ENCODE peak calls at places on chromosomes 7 and 10, in nine cellular contexts. R is RCC 7860; T is stimulated activated CD8-positive, alpha-beta memory T cell treated with anti-CD3 and anti-CD28 coated beads, Interleukin-15, amount 100 ng/mL, for 4 hours; X is activated T-helper 1 cell treated with Interleukin-2 at 50 U/mL for 16 hours; M is suprapubic skin; L is stomach; Z is activated CD4-positive, alpha-beta T cell treated with anti-CD3 and anti-CD28 coated beads, Interleukin-2, amount 50 U/mL, for 24 hours; V is amniotic epithelial cell; O is body of pancreas. H is an unnamed sample.

GRCh38 chr7:130065500-130066152 is 4.7 kb upstream of the KLHDC10 start:
- DNase-seq in V (no peak), O (no peak), T (no peak), R (no peak), L (no peak), Z (no peak), M (no peak), X (no peak), H (no peak)

GRCh38 chr7:130441408-130441854 is 615 bp upstream of the CEP41 start:
- DNase-seq in T (no peak), V (no peak), L (no peak), M (no peak), O (peak), Z (no peak), X (no peak), R (no peak), H (no peak)

GRCh38 chr10:109183366-109183765 is 739.9 kb downstream of the XPNPEP1 start:
- DNase-seq in Z (no peak), O (no peak), M (no peak), L (no peak), X (no peak), R (no peak), T (no peak), V (no peak), H (no peak)

GRCh38 chr10:113222207-113222606 is 272.2 kb downstream of the TCF7L2 start:
- DNase-seq in O (no peak), V (no peak), Z (no peak), R (no peak), T (no peak), M (no peak), L (no peak), X (no peak), H (no peak)

GRCh38 chr10:12768156-12768731 is 233.3 kb downstream of the CCDC3 start:
- DNase-seq in R (peak), M (no peak), Z (no peak), L (no peak), T (no peak), O (no peak), V (peak), X (no peak), H (no peak)

GRCh38 chr10:46016811-46017210 is 13.6 kb downstream of the NCOA4 start:
- DNase-seq in R (no peak), T (no peak), M (no peak), V (no peak), Z (no peak), L (no peak), X (no peak), O (no peak), H (no peak)

GRCh38 chr10:61063035-61063434 is 119.0 kb upstream of the RHOBTB1 start:
- DNase-seq in V (no peak), R (no peak), L (no peak), X (no peak), O (no peak), M (no peak), T (no peak), Z (no peak), H (no peak)

GRCh38 chr7:81285142-81285871 is 366.5 kb upstream of the SEMA3C start:
- DNase-seq in L (no peak), T (no peak), R (peak), V (peak), M (no peak), X (no peak), Z (no peak), O (no peak), H (no peak)

GRCh38 chr7:84060760-84061261 is 133.8 kb downstream of the SEMA3A start:
- DNase-seq in Z (no peak), X (no peak), V (peak), L (no peak), R (peak), O (no peak), T (no peak), M (no peak), H (no peak)

GRCh38 chr10:30378607-30379006 is 29.5 kb upstream of the MTPAP start:
- DNase-seq in Z (no peak), T (no peak), M (no peak), V (no peak), O (no peak), X (no peak), L (no peak), R (no peak), H (no peak)

GRCh38 chr10:131901181-131901829 is 497 bp downstream of the PPP2R2D start:
- DNase-seq in T (no peak), M (peak), X (peak), R (no peak), Z (no peak), V (no peak), L (peak), O (peak), H (no peak)

GRCh38 chr10:44968101-44968886 is 8.7 kb downstream of the RASSF4 start:
- DNase-seq in O (no peak), M (peak), X (no peak), R (no peak), L (no peak), V (peak), T (no peak), Z (no peak), H (peak)

GRCh38 chr7:156650042-156650441 is 9.5 kb downstream of the RNF32 start:
- DNase-seq in X (no peak), V (peak), T (no peak), R (no peak), M (no peak), Z (no peak), O (peak), L (peak), H (no peak)

GRCh38 chr10:101046332-101047238 is 15.2 kb upstream of the KAZALD1 start:
- DNase-seq in Z (no peak), V (no peak), M (no peak), L (no peak), T (no peak), R (no peak), O (no peak), X (no peak), H (no peak)

GRCh38 chr7:876972-877311 is 588 bp downstream of the GET4 start:
- DNase-seq in Z (no peak), M (no peak), X (no peak), O (no peak), R (peak), T (no peak), V (no peak), L (no peak), H (no peak)

GRCh38 chr10:112175409-112175808 is 8.2 kb downstream of the GPAM start:
- DNase-seq in V (no peak), L (no peak), T (no peak), O (no peak), Z (no peak), X (no peak), M (no peak), R (no peak), H (no peak)

GRCh38 chr7:108114117-108114841 is 15.9 kb downstream of the LAMB4 start:
- DNase-seq in O (peak), Z (no peak), X (no peak), M (no peak), R (no peak), T (no peak), L (no peak), V (no peak), H (no peak)

GRCh38 chr7:39453743-39454355 is 112.4 kb upstream of the YAE1 start:
- DNase-seq in O (peak), X (peak), Z (peak), V (peak), R (peak), M (no peak), T (no peak), L (peak), H (peak)

GRCh38 chr10:68212721-68213352 is 19.1 kb downstream of the ATOH7 start:
- DNase-seq in O (no peak), L (no peak), T (no peak), V (peak), X (no peak), R (no peak), Z (no peak), M (no peak), H (no peak)

GRCh38 chr7:22677680-22678079 is 49.3 kb upstream of the IL6 start:
- DNase-seq in X (no peak), T (no peak), Z (no peak), V (no peak), M (no peak), O (no peak), R (no peak), L (no peak), H (no peak)

GRCh38 chr7:98719396-98719795 is 102.3 kb downstream of the NPTX2 start:
- DNase-seq in L (no peak), M (no peak), T (no peak), X (no peak), O (no peak), Z (no peak), V (no peak), R (no peak), H (no peak)

GRCh38 chr7:65812281-65812680 is 60.6 kb upstream of the VKORC1L1 start:
- DNase-seq in O (no peak), M (no peak), R (no peak), L (no peak), T (no peak), V (peak), X (no peak), Z (no peak), H (no peak)

GRCh38 chr7:11458736-11459483 is 373.1 kb downstream of the THSD7A start:
- DNase-seq in L (no peak), M (no peak), T (no peak), O (no peak), V (peak), Z (no peak), X (no peak), R (peak), H (no peak)

GRCh38 chr10:91215384-91215783 is 5.1 kb upstream of the PCGF5 start:
- DNase-seq in R (no peak), X (no peak), L (no peak), T (no peak), M (no peak), O (no peak), Z (no peak), V (no peak), H (no peak)

GRCh38 chr10:128438417-128439063 is 312.3 kb upstream of the MKI67 start:
- DNase-seq in L (no peak), Z (no peak), M (no peak), X (no peak), V (no peak), T (no peak), O (no peak), R (no peak), H (no peak)

GRCh38 chr7:27462575-27463270 is 200.0 kb downstream of the HIBADH start:
- DNase-seq in T (no peak), M (no peak), X (no peak), R (no peak), Z (no peak), L (no peak), O (no peak), V (peak), H (no peak)

GRCh38 chr10:3090914-3091313 is 23.6 kb downstream of the PFKP start:
- DNase-seq in L (peak), X (no peak), T (no peak), O (peak), M (no peak), V (peak), R (peak), Z (no peak), H (no peak)

GRCh38 chr7:46034056-46034768 is 113.1 kb upstream of the IGFBP3 start:
- DNase-seq in R (no peak), M (no peak), T (no peak), V (peak), L (no peak), Z (no peak), X (no peak), O (no peak), H (no peak)

GRCh38 chr7:10412426-10413019 is 561.1 kb upstream of the PHF14 start:
- DNase-seq in X (no peak), T (no peak), R (peak), M (no peak), L (no peak), O (peak), V (peak), Z (peak), H (no peak)

GRCh38 chr7:140640060-140640611 is 477 bp downstream of the DENND2A start:
- DNase-seq in V (no peak), O (peak), Z (no peak), M (peak), T (no peak), X (no peak), L (peak), R (no peak), H (no peak)

GRCh38 chr10:14466256-14466655 is 135.5 kb upstream of the FRMD4A start:
- DNase-seq in M (no peak), T (no peak), Z (no peak), V (peak), O (no peak), L (no peak), R (peak), X (no peak), H (no peak)